ENCODE peak calls at places on chromosomes 16 and 17, in ten cellular contexts. U, D, L, I, S, Z, G, M, R and Q are unnamed samples.

GRCh38 chr17:29169806-29170591 is 10.2 kb downstream of the MYO18A start:
- DNase-seq in L (no peak), U (no peak), M (no peak), Z (no peak), I (no peak), R (no peak), D (no peak), G (no peak), S (no peak), Q (no peak)

GRCh38 chr17:75774471-75774987 is 9.5 kb upstream of the GALK1 start:
- DNase-seq in U (no peak), S (no peak), I (no peak), G (no peak), L (no peak), M (no peak), R (no peak), D (no peak), Z (no peak), Q (no peak)

GRCh38 chr16:86975445-86975844 is 341.7 kb downstream of the C16orf95 start:
- DNase-seq in U (peak; percentile 93), S (no peak), Z (peak; percentile 97), D (peak; percentile 70), M (no peak), I (no peak), R (peak; percentile 77), G (no peak), L (peak; percentile 66), Q (peak; percentile 41)

GRCh38 chr16:70737377-70738082 is 51.7 kb upstream of the MTSS2 start:
- DNase-seq in D (no peak), R (no peak), L (peak; percentile 97), Z (no peak), I (no peak), U (peak; percentile 91), M (no peak), G (no peak), S (peak; percentile 52), Q (no peak)

GRCh38 chr17:39208136-39208535 is 8.1 kb downstream of the RPL19 start:
- DNase-seq in L (peak; percentile 43), M (no peak), R (no peak), G (no peak), U (no peak), I (no peak), Z (no peak), D (no peak), S (peak; percentile 51), Q (no peak)

GRCh38 chr17:12814718-12815117 is 25.4 kb downstream of the ARHGAP44 start:
- DNase-seq in S (no peak), L (no peak), R (no peak), D (no peak), G (no peak), M (no peak), U (no peak), I (no peak), Z (no peak), Q (no peak)

GRCh38 chr17:3557768-3558583 is at the start of gene TRPV3:
- DNase-seq in M (no peak), L (peak; percentile 72), D (peak; percentile 60), Z (no peak), R (no peak), G (no peak), I (no peak), S (peak; percentile 59), U (peak; percentile 56), Q (peak; percentile 89)

GRCh38 chr17:72997559-72997958 is 94.9 kb downstream of the SLC39A11 start:
- DNase-seq in S (no peak), I (no peak), R (peak; percentile 62), G (no peak), D (no peak), Z (no peak), L (no peak), M (no peak), U (peak; percentile 25), Q (peak; percentile 11)

GRCh38 chr17:6303664-6304063 is 131.3 kb downstream of the AIPL1 start:
- DNase-seq in U (peak; percentile 8), Z (no peak), R (peak; percentile 37), M (no peak), G (no peak), L (peak; percentile 37), D (peak; percentile 15), I (peak; percentile 52), S (no peak), Q (no peak)

GRCh38 chr16:88762258-88762870 is 22.7 kb downstream of the PIEZO1 start:
- DNase-seq in R (no peak), D (no peak), G (no peak), I (no peak), U (no peak), M (no peak), S (no peak), Z (no peak), L (no peak), Q (no peak)

GRCh38 chr17:72362466-72363335 is 241.9 kb downstream of the SOX9 start:
- DNase-seq in I (no peak), G (no peak), L (peak; percentile 93), S (no peak), D (peak; percentile 59), M (no peak), Z (peak; percentile 97), R (peak; percentile 62), U (peak; percentile 53), Q (peak; percentile 98)

GRCh38 chr16:86325360-86325759 is 185.0 kb upstream of the FOXF1 start:
- DNase-seq in S (no peak), U (no peak), L (no peak), Z (no peak), R (no peak), D (no peak), G (no peak), I (no peak), M (no peak), Q (no peak)

GRCh38 chr17:49117581-49118230 is 14.9 kb upstream of the B4GALNT2 start:
- DNase-seq in U (no peak), I (no peak), M (no peak), R (no peak), Z (no peak), S (no peak), L (no peak), D (no peak), G (no peak), Q (peak; percentile 76)

GRCh38 chr16:64629622-64630021 is 492.2 kb downstream of the CDH11 start:
- DNase-seq in Z (no peak), M (no peak), R (no peak), D (peak; percentile 32), S (no peak), U (no peak), G (no peak), L (peak; percentile 51), I (no peak), Q (peak; percentile 57)

GRCh38 chr16:55700961-55701360 is 45.2 kb downstream of the SLC6A2 start:
- DNase-seq in Z (no peak), I (no peak), D (no peak), S (no peak), G (no peak), U (no peak), R (no peak), L (peak; percentile 3), M (no peak), Q (no peak)

GRCh38 chr17:73591278-73592078 is 52.8 kb downstream of the SDK2 start:
- DNase-seq in D (no peak), Z (no peak), M (no peak), I (no peak), U (no peak), L (no peak), G (no peak), R (no peak), S (peak; percentile 30), Q (no peak)

GRCh38 chr16:30359871-30360170 is 4.7 kb upstream of the CD2BP2 start:
- DNase-seq in U (no peak), I (no peak), R (no peak), G (no peak), Z (no peak), M (no peak), L (no peak), S (no peak), D (no peak), Q (no peak)

GRCh38 chr17:76575570-76575969 is 10.1 kb downstream of the ST6GALNAC2 start:
- DNase-seq in I (no peak), Z (no peak), D (no peak), U (no peak), L (no peak), M (no peak), R (no peak), G (no peak), S (no peak), Q (no peak)

GRCh38 chr16:14104066-14104465 is 32.9 kb downstream of the MRTFB start:
- DNase-seq in L (no peak), M (no peak), G (no peak), R (no peak), S (no peak), D (no peak), U (no peak), I (no peak), Z (no peak), Q (no peak)

GRCh38 chr16:16019488-16019887 is 70.1 kb downstream of the ABCC1 start:
- DNase-seq in R (peak; percentile 38), G (no peak), I (no peak), Z (peak; percentile 76), S (no peak), D (peak; percentile 59), U (peak; percentile 67), M (no peak), L (peak; percentile 89), Q (no peak)

GRCh38 chr16:65954446-65954845 is 412.0 kb upstream of the CDH5 start:
- DNase-seq in U (no peak), G (no peak), R (no peak), S (no peak), Z (no peak), I (no peak), M (no peak), L (no peak), D (no peak), Q (no peak)

GRCh38 chr17:28988475-28988874 is 17.4 kb downstream of the SEZ6 start:
- DNase-seq in Z (no peak), I (no peak), R (no peak), D (no peak), M (no peak), G (no peak), L (no peak), U (no peak), S (no peak), Q (no peak)